ENCODE peak calls at places on chromosomes 4 and X, in six cellular contexts. B, D, T, V, Y and K are unnamed samples.

GRCh38 chr4:89737888-89738287 is 99.1 kb downstream of the SNCA start:
- DNase-seq in Y (no peak), V (no peak), B (peak; percentile 50), T (no peak), D (no peak), K (no peak)

GRCh38 chr4:21744046-21744445 is 204.5 kb downstream of the KCNIP4 start:
- DNase-seq in B (peak; percentile 22), D (no peak), V (no peak), Y (no peak), T (no peak), K (no peak)

GRCh38 chr4:36944227-36944626 is 300.3 kb upstream of the NWD2 start:
- DNase-seq in V (no peak), D (no peak), T (no peak), B (no peak), Y (no peak), K (no peak)

GRCh38 chrX:152958047-152958446 is 35.9 kb downstream of the PNMA5 start:
- DNase-seq in D (no peak), T (no peak), V (no peak), B (no peak), Y (no peak), K (no peak)

GRCh38 chr4:88672987-88673386 is 24.6 kb downstream of the NAP1L5 start:
- DNase-seq in B (peak; percentile 60), T (no peak), Y (peak; percentile 48), D (no peak), V (no peak), K (peak; percentile 48)

GRCh38 chrX:71911023-71911730 is 532 bp downstream of the NHSL2 start:
- DNase-seq in D (no peak), Y (no peak), T (no peak), V (peak; percentile 3), B (peak; percentile 13), K (no peak)

GRCh38 chr4:5541154-5541553 is 167.2 kb downstream of the EVC2 start:
- DNase-seq in V (no peak), Y (no peak), D (no peak), T (no peak), B (no peak), K (no peak)

GRCh38 chr4:128444544-128445302 is 157.1 kb upstream of the PGRMC2 start:
- DNase-seq in T (no peak), D (no peak), B (no peak), Y (peak; percentile 31), V (no peak), K (no peak)

GRCh38 chr4:187380181-187380581 is 615.4 kb upstream of the ZFP42 start:
- DNase-seq in V (no peak), B (peak; percentile 24), T (no peak), D (no peak), Y (peak; percentile 15), K (peak; percentile 4)

GRCh38 chr4:153409924-153410501 is 56.1 kb upstream of the TMEM131L start:
- DNase-seq in Y (peak; percentile 16), V (no peak), T (no peak), D (no peak), B (peak; percentile 21), K (no peak)

GRCh38 chr4:72525938-72526337 is 43.1 kb downstream of the ADAMTS3 start:
- DNase-seq in D (peak; percentile 16), Y (peak; percentile 43), T (no peak), V (no peak), B (peak; percentile 15), K (peak; percentile 40)

GRCh38 chr4:37481547-37482129 is 204.5 kb downstream of the RELL1 start:
- DNase-seq in V (no peak), T (no peak), Y (no peak), B (no peak), D (no peak), K (no peak)

GRCh38 chr4:139593091-139593564 is 37.1 kb upstream of the SETD7 start:
- DNase-seq in T (no peak), D (no peak), V (no peak), Y (peak; percentile 92), B (peak; percentile 46), K (peak; percentile 90)

GRCh38 chrX:115696039-115696438 is 135.1 kb downstream of the PLS3 start:
- DNase-seq in V (no peak), D (no peak), B (no peak), T (no peak), Y (no peak), K (no peak)

GRCh38 chrX:63434665-63435064 is 83.5 kb upstream of the SPIN4 start:
- DNase-seq in B (peak; percentile 19), Y (peak; percentile 22), V (no peak), T (peak; percentile 40), D (no peak), K (no peak)

GRCh38 chr4:67040315-67040714 is 505.0 kb downstream of the CENPC start:
- DNase-seq in V (no peak), T (no peak), Y (no peak), B (no peak), D (no peak), K (no peak)

GRCh38 chr4:165580379-165580905 is 201.6 kb downstream of the CPE start:
- DNase-seq in Y (no peak), D (peak; percentile 93), T (no peak), B (peak; percentile 78), V (no peak), K (peak; percentile 85)

GRCh38 chr4:24262616-24263015 is 321.7 kb downstream of the DHX15 start:
- DNase-seq in B (no peak), T (no peak), V (no peak), Y (no peak), D (no peak), K (no peak)

GRCh38 chrX:153924149-153924861 is 1.8 kb downstream of the ARHGAP4 start:
- DNase-seq in D (no peak), Y (peak; percentile 44), V (no peak), T (no peak), B (peak; percentile 61), K (no peak)

GRCh38 chr4:40292313-40292759 is 42.8 kb upstream of the CHRNA9 start:
- DNase-seq in T (no peak), V (no peak), D (peak; percentile 82), B (peak; percentile 73), Y (peak; percentile 12), K (peak; percentile 5)

GRCh38 chrX:45852884-45853283 is 652.2 kb upstream of the DIPK2B start:
- DNase-seq in V (no peak), Y (no peak), T (no peak), B (peak; percentile 64), D (peak; percentile 21), K (peak; percentile 7)

GRCh38 chr4:101419324-101420135 is 72.2 kb upstream of the PPP3CA start:
- DNase-seq in T (peak; percentile 5), D (no peak), Y (peak; percentile 41), V (no peak), B (no peak), K (no peak)

GRCh38 chr4:76562161-76562560 is 127.1 kb downstream of the SHROOM3 start:
- DNase-seq in Y (peak; percentile 91), V (no peak), T (no peak), B (peak; percentile 81), D (peak; percentile 81), K (peak; percentile 68)

GRCh38 chrX:47577901-47578300 is 4.3 kb upstream of the TIMP1 start:
- DNase-seq in B (no peak), D (no peak), V (no peak), Y (no peak), T (no peak), K (no peak)

GRCh38 chr4:53100801-53101581 is 238.9 kb downstream of the RASL11B start:
- DNase-seq in T (no peak), Y (peak; percentile 84), V (no peak), D (peak; percentile 54), B (peak; percentile 80), K (peak; percentile 82)

GRCh38 chrX:55206152-55206941 is 13.8 kb upstream of the PAGE5 start:
- DNase-seq in V (no peak), B (no peak), T (no peak), D (peak; percentile 4), Y (no peak), K (no peak)

GRCh38 chr4:55005910-55006309 is 119.5 kb downstream of the KDR start:
- DNase-seq in B (no peak), D (no peak), V (no peak), Y (no peak), T (no peak), K (no peak)

GRCh38 chr4:7911044-7911578 is 28.6 kb downstream of the AFAP1 start:
- DNase-seq in V (no peak), D (no peak), T (no peak), B (peak; percentile 70), Y (peak; percentile 95), K (peak; percentile 89)

GRCh38 chrX:22097295-22097694 is 65.2 kb downstream of the PHEX start:
- DNase-seq in V (no peak), T (no peak), Y (peak; percentile 92), B (peak; percentile 54), D (peak; percentile 74), K (no peak)

GRCh38 chr4:39014028-39014427 is 18.2 kb downstream of the TMEM156 start:
- DNase-seq in T (no peak), V (no peak), Y (no peak), D (no peak), B (no peak), K (no peak)

GRCh38 chr4:90425893-90426292 is 298.7 kb downstream of the CCSER1 start:
- DNase-seq in Y (no peak), B (no peak), D (no peak), T (no peak), V (no peak), K (no peak)

GRCh38 chr4:83561381-83561780 is 25.5 kb downstream of the GPAT3 start:
- DNase-seq in T (no peak), B (peak; percentile 80), Y (peak; percentile 74), V (no peak), D (peak; percentile 50), K (peak; percentile 12)

GRCh38 chr4:73576366-73576765 is 43.9 kb downstream of the RASSF6 start:
- DNase-seq in T (no peak), V (no peak), Y (peak; percentile 29), B (peak; percentile 17), D (no peak), K (no peak)

GRCh38 chr4:84379881-84380618 is 119.0 kb downstream of the NKX6-1 start:
- DNase-seq in B (peak; percentile 69), D (peak; percentile 87), V (no peak), Y (no peak), T (no peak), K (peak; percentile 47)